ENCODE peak calls at places on chromosomes 11 and 22, in ten cellular contexts. One of them, this sample, is unnamed.

GRCh38 chr11:69499946-69500284 is 18.5 kb downstream of the LINC01488 start:
- DNase-seq in IMR-90: no peak
- DNase-seq in PC-9: no peak
- DNase-seq in mammary epithelial cell: no peak
- DNase-seq in GM23248: no peak
- DNase-seq in A549: no peak
- DNase-seq in ovary: no peak
- DNase-seq in RWPE1: no peak
- DNase-seq in uterus: no peak
- DNase-seq in H1: no peak
- DNase-seq in this sample: no peak

GRCh38 chr11:2531987-2532703 is 87.3 kb downstream of the KCNQ1 start:
- DNase-seq in ovary: no peak
- DNase-seq in RWPE1: no peak
- DNase-seq in PC-9: no peak
- DNase-seq in uterus: peak
- DNase-seq in mammary epithelial cell: no peak
- DNase-seq in H1: no peak
- DNase-seq in IMR-90: no peak
- DNase-seq in A549: no peak
- DNase-seq in GM23248: no peak
- DNase-seq in this sample: no peak

GRCh38 chr22:48235744-48236143 is 1473.3 kb downstream of the TBC1D22A start:
- DNase-seq in A549: no peak
- DNase-seq in RWPE1: no peak
- DNase-seq in mammary epithelial cell: no peak
- DNase-seq in ovary: no peak
- DNase-seq in GM23248: no peak
- DNase-seq in H1: peak
- DNase-seq in IMR-90: no peak
- DNase-seq in PC-9: no peak
- DNase-seq in uterus: no peak
- DNase-seq in this sample: no peak

GRCh38 chr11:108199446-108200321 is 22.8 kb downstream of the NPAT start:
- DNase-seq in IMR-90: peak
- DNase-seq in mammary epithelial cell: peak
- DNase-seq in uterus: no peak
- DNase-seq in GM23248: peak
- DNase-seq in H1: no peak
- DNase-seq in PC-9: peak
- DNase-seq in A549: no peak
- DNase-seq in RWPE1: peak
- DNase-seq in ovary: no peak
- DNase-seq in this sample: no peak

GRCh38 chr11:46180741-46181140 is 59.5 kb upstream of the PHF21A start:
- DNase-seq in RWPE1: no peak
- DNase-seq in IMR-90: no peak
- DNase-seq in GM23248: no peak
- DNase-seq in ovary: no peak
- DNase-seq in A549: no peak
- DNase-seq in PC-9: no peak
- DNase-seq in H1: no peak
- DNase-seq in uterus: no peak
- DNase-seq in mammary epithelial cell: no peak
- DNase-seq in this sample: no peak

GRCh38 chr22:19568337-19569311 is 44.4 kb upstream of the CLDN5 start:
- DNase-seq in H1: no peak
- DNase-seq in mammary epithelial cell: peak
- DNase-seq in PC-9: peak
- DNase-seq in uterus: no peak
- DNase-seq in ovary: no peak
- DNase-seq in RWPE1: peak
- DNase-seq in A549: no peak
- DNase-seq in GM23248: peak
- DNase-seq in IMR-90: peak
- DNase-seq in this sample: no peak

GRCh38 chr11:58286249-58286648 is 18.2 kb upstream of the OR10W1 start:
- DNase-seq in A549: peak
- DNase-seq in RWPE1: peak
- DNase-seq in ovary: no peak
- DNase-seq in uterus: no peak
- DNase-seq in mammary epithelial cell: peak
- DNase-seq in H1: no peak
- DNase-seq in PC-9: no peak
- DNase-seq in IMR-90: peak
- DNase-seq in GM23248: peak
- DNase-seq in this sample: no peak

GRCh38 chr11:86938900-86939880 is 16.0 kb downstream of the FZD4 start:
- DNase-seq in uterus: no peak
- DNase-seq in RWPE1: peak
- DNase-seq in A549: peak
- DNase-seq in mammary epithelial cell: peak
- DNase-seq in IMR-90: peak
- DNase-seq in GM23248: peak
- DNase-seq in H1: no peak
- DNase-seq in PC-9: peak
- DNase-seq in ovary: no peak
- DNase-seq in this sample: no peak

GRCh38 chr11:133840479-133840941 is 4.8 kb downstream of the SPATA19 start:
- DNase-seq in ovary: no peak
- DNase-seq in mammary epithelial cell: no peak
- DNase-seq in IMR-90: no peak
- DNase-seq in uterus: no peak
- DNase-seq in A549: no peak
- DNase-seq in GM23248: no peak
- DNase-seq in H1: no peak
- DNase-seq in PC-9: no peak
- DNase-seq in RWPE1: no peak
- DNase-seq in this sample: no peak

GRCh38 chr11:120652705-120653335 is 141.3 kb downstream of the GRIK4 start:
- DNase-seq in PC-9: no peak
- DNase-seq in GM23248: peak
- DNase-seq in ovary: no peak
- DNase-seq in uterus: no peak
- DNase-seq in H1: no peak
- DNase-seq in A549: no peak
- DNase-seq in mammary epithelial cell: no peak
- DNase-seq in RWPE1: no peak
- DNase-seq in IMR-90: peak
- DNase-seq in this sample: no peak

GRCh38 chr11:19110290-19110689 is 6.7 kb upstream of the ZDHHC13 start:
- DNase-seq in PC-9: no peak
- DNase-seq in H1: no peak
- DNase-seq in IMR-90: no peak
- DNase-seq in A549: no peak
- DNase-seq in GM23248: no peak
- DNase-seq in mammary epithelial cell: no peak
- DNase-seq in uterus: no peak
- DNase-seq in RWPE1: no peak
- DNase-seq in ovary: no peak
- DNase-seq in this sample: peak

GRCh38 chr11:122037911-122038310 is 78.1 kb downstream of the BLID start:
- DNase-seq in IMR-90: no peak
- DNase-seq in ovary: no peak
- DNase-seq in GM23248: no peak
- DNase-seq in RWPE1: no peak
- DNase-seq in H1: no peak
- DNase-seq in A549: no peak
- DNase-seq in mammary epithelial cell: no peak
- DNase-seq in PC-9: no peak
- DNase-seq in uterus: no peak
- DNase-seq in this sample: no peak

GRCh38 chr11:63132985-63133775 is 10.8 kb downstream of the SLC22A24 start:
- DNase-seq in H1: no peak
- DNase-seq in mammary epithelial cell: no peak
- DNase-seq in IMR-90: no peak
- DNase-seq in PC-9: no peak
- DNase-seq in ovary: no peak
- DNase-seq in RWPE1: no peak
- DNase-seq in A549: no peak
- DNase-seq in GM23248: no peak
- DNase-seq in uterus: no peak
- DNase-seq in this sample: no peak

GRCh38 chr22:48892571-48893287 is 934.9 kb downstream of the BRD1 start:
- DNase-seq in uterus: no peak
- DNase-seq in GM23248: no peak
- DNase-seq in PC-9: no peak
- DNase-seq in ovary: no peak
- DNase-seq in mammary epithelial cell: no peak
- DNase-seq in A549: no peak
- DNase-seq in IMR-90: no peak
- DNase-seq in RWPE1: no peak
- DNase-seq in H1: no peak
- DNase-seq in this sample: no peak

GRCh38 chr11:126459691-126460404 is 104.4 kb downstream of the ST3GAL4 start:
- DNase-seq in GM23248: peak
- DNase-seq in RWPE1: no peak
- DNase-seq in H1: no peak
- DNase-seq in ovary: no peak
- DNase-seq in A549: no peak
- DNase-seq in PC-9: no peak
- DNase-seq in IMR-90: peak
- DNase-seq in uterus: peak
- DNase-seq in mammary epithelial cell: no peak
- DNase-seq in this sample: no peak

DNA sequence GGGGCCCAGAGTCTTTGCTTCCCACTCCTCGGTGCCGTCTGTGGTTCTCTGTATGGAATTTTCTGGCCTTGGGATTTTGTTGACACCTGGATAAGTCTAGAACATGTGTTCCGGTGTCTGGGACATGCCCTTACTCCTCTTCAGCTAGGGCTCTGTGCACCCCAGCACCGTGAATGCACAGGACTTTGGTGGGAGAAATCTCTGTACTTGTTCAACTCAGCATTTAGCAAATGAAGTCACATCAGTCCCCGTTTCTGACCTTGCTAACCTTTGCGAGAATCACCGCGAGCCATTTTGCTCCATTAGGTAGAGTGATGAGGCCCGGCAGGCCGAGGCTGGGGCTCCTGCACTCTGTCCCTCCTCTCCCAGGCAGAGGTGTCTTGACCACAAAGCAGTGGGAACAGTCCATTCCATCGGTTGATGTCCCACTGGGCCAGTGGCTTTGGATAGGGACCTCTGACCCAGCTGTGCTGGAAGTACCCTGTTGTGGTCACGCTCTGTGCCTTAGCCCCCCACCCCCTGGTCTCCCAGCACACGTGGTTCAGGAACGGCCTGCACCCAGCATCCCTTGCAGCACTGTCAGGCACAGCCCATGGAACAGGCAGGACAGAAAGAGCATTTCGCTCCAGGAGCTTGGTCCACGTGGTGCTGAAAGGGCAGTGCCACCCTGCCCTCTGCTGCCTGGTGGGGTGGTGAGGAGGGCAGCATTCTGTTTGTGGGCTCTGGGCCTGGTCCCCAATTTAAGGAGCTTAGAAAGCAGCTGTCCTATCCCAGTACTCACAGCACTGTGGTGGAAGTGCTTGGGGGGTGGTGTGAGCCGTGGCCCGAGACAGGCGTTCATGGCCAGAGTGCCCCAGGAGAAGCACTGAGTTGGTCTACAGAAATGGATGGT is 73.4 kb downstream of the MED15 start:
- DNase-seq in uterus: no peak
- DNase-seq in H1: peak
- DNase-seq in IMR-90: no peak
- DNase-seq in ovary: no peak
- DNase-seq in A549: no peak
- DNase-seq in RWPE1: no peak
- DNase-seq in PC-9: no peak
- DNase-seq in mammary epithelial cell: no peak
- DNase-seq in GM23248: no peak
- DNase-seq in this sample: no peak
- H3K27ac ChIP-seq in uterus: no peak
- H3K27ac ChIP-seq in H1: no peak
- H3K27ac ChIP-seq in IMR-90: no peak
- H3K27ac ChIP-seq in ovary: no peak
- H3K27ac ChIP-seq in A549: no peak
- H3K27ac ChIP-seq in RWPE1: peak
- H3K27ac ChIP-seq in PC-9: no peak
- H3K27ac ChIP-seq in mammary epithelial cell: no peak
- H3K27ac ChIP-seq in GM23248: no peak
- H3K27ac ChIP-seq in this sample: no peak

DNA sequence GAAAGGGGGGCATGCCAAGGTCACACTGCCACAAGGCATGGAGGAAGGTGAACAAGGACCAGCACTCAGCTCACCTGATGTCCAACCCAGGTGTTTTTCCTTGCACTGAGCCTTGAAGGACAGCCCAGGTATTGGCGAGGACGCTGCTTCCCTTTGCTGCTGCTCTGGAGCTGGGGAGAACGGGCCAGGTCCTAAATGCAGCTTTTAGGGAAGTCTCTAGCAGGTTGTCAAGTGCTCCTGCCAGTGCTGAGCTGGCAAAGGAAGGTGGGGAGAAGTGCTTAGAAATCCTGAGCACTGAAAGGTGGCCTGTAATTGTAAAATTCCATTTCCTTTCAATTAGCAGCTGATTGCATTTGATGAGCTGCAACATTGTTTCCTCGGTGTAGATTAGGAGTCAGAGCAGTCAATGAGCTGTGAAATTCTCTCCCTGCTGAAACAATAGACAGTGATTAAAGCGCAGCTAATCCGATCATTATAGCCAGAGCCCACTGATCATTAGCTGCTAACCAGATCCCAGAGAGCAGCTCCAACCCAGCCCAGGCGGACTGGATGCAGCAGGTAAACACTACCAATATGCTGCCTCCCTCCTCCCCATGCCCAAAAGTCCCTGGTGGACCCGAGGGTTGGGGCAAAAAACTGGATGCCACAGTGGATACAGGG is 507.6 kb downstream of the INSC start:
- DNase-seq in IMR-90: no peak
- DNase-seq in ovary: no peak
- DNase-seq in RWPE1: no peak
- DNase-seq in A549: no peak
- DNase-seq in mammary epithelial cell: no peak
- DNase-seq in uterus: no peak
- DNase-seq in GM23248: no peak
- DNase-seq in H1: no peak
- DNase-seq in PC-9: no peak
- DNase-seq in this sample: no peak
- H3K27ac ChIP-seq in IMR-90: no peak
- H3K27ac ChIP-seq in ovary: no peak
- H3K27ac ChIP-seq in RWPE1: no peak
- H3K27ac ChIP-seq in A549: no peak
- H3K27ac ChIP-seq in mammary epithelial cell: no peak
- H3K27ac ChIP-seq in uterus: no peak
- H3K27ac ChIP-seq in GM23248: no peak
- H3K27ac ChIP-seq in H1: no peak
- H3K27ac ChIP-seq in PC-9: no peak
- H3K27ac ChIP-seq in this sample: no peak

GRCh38 chr11:117313103-117313502 is 3.0 kb downstream of the BACE1 start:
- DNase-seq in A549: no peak
- DNase-seq in ovary: no peak
- DNase-seq in uterus: no peak
- DNase-seq in GM23248: no peak
- DNase-seq in mammary epithelial cell: no peak
- DNase-seq in RWPE1: no peak
- DNase-seq in IMR-90: no peak
- DNase-seq in PC-9: peak
- DNase-seq in H1: no peak
- DNase-seq in this sample: no peak
- H3K27ac ChIP-seq in A549: no peak
- H3K27ac ChIP-seq in ovary: no peak
- H3K27ac ChIP-seq in uterus: no peak
- H3K27ac ChIP-seq in GM23248: no peak
- H3K27ac ChIP-seq in mammary epithelial cell: no peak
- H3K27ac ChIP-seq in RWPE1: no peak
- H3K27ac ChIP-seq in IMR-90: no peak
- H3K27ac ChIP-seq in PC-9: no peak
- H3K27ac ChIP-seq in H1: no peak
- H3K27ac ChIP-seq in this sample: no peak

GRCh38 chr22:45268958-45269844 is 15.5 kb upstream of the UPK3A start:
- DNase-seq in A549: peak
- DNase-seq in GM23248: peak
- DNase-seq in PC-9: no peak
- DNase-seq in RWPE1: peak
- DNase-seq in uterus: peak
- DNase-seq in mammary epithelial cell: peak
- DNase-seq in H1: peak
- DNase-seq in IMR-90: peak
- DNase-seq in ovary: peak
- DNase-seq in this sample: peak
- H3K27ac ChIP-seq in A549: peak
- H3K27ac ChIP-seq in GM23248: no peak
- H3K27ac ChIP-seq in PC-9: no peak
- H3K27ac ChIP-seq in RWPE1: no peak
- H3K27ac ChIP-seq in uterus: peak
- H3K27ac ChIP-seq in mammary epithelial cell: no peak
- H3K27ac ChIP-seq in H1: no peak
- H3K27ac ChIP-seq in IMR-90: peak
- H3K27ac ChIP-seq in ovary: no peak
- H3K27ac ChIP-seq in this sample: peak